ENCODE peak calls at places on chromosomes 16 and 17, in four cellular contexts. X is HepG2, Z is GM12878, A is K562. Y is an unnamed sample.

GRCh38 chr16:74603848-74604247 is 3.1 kb downstream of the GLG1 start:
- DNase-seq in X (peak; percentile 33), Z (no peak), A (no peak), Y (no peak)

GRCh38 chr16:2838928-2839327 is 8.8 kb downstream of the ZG16B start:
- DNase-seq in A (peak; percentile 80), Z (no peak), X (peak; percentile 72), Y (peak; percentile 75)

GRCh38 chr16:20675488-20676267 is 21.8 kb downstream of the ACSM1 start:
- DNase-seq in Z (peak; percentile 38), X (peak; percentile 64), A (peak; percentile 64), Y (no peak)

GRCh38 chr16:73432794-73433455 is 385.0 kb upstream of the ZFHX3 start:
- DNase-seq in X (no peak), A (no peak), Z (no peak), Y (no peak)

GRCh38 chr17:57946798-57947358 is 8.3 kb downstream of the CUEDC1 start:
- DNase-seq in A (peak; percentile 46), X (peak; percentile 80), Z (peak; percentile 73), Y (no peak)

GRCh38 chr17:3973498-3974137 is 9.4 kb upstream of the ATP2A3 start:
- DNase-seq in X (no peak), A (no peak), Z (no peak), Y (no peak)

GRCh38 chr16:27426423-27427408 is 24.7 kb downstream of the IL21R start:
- DNase-seq in Z (peak; percentile 93), X (peak; percentile 60), A (peak; percentile 54), Y (peak; percentile 51)

GRCh38 chr16:87602821-87603683 is 744 bp downstream of the JPH3 start:
- DNase-seq in Z (no peak), A (no peak), X (no peak), Y (peak; percentile 60)

GRCh38 chr17:16453493-16453851 is 38.1 kb downstream of the TRPV2 start:
- DNase-seq in Z (no peak), X (no peak), A (no peak), Y (no peak)

GRCh38 chr17:32116937-32117336 is 25.4 kb upstream of the RHOT1 start:
- DNase-seq in Z (no peak), X (no peak), A (no peak), Y (no peak)

GRCh38 chr16:81716478-81717210 is 62.4 kb upstream of the PLCG2 start:
- DNase-seq in Z (peak; percentile 82), X (no peak), A (no peak), Y (no peak)

GRCh38 chr16:56801762-56802161 is 63.2 kb upstream of the SLC12A3 start:
- DNase-seq in A (no peak), Z (no peak), X (no peak), Y (no peak)

GRCh38 chr17:45088741-45089140 is 27.6 kb downstream of the NMT1 start:
- DNase-seq in Z (no peak), A (no peak), X (no peak), Y (no peak)
- TF ChIP-seq TARDBP in Z (no peak), A (no peak), X (no peak), Y (no peak)

GRCh38 chr17:45904886-45905285 is 10.5 kb downstream of the MAPT start:
- DNase-seq in Z (no peak), X (no peak), A (no peak), Y (no peak)

GRCh38 chr17:45905812-45906211 is 11.5 kb downstream of the MAPT start:
- DNase-seq in Z (no peak), A (no peak), X (no peak), Y (no peak)

GRCh38 chr17:45900723-45901415 is 6.5 kb downstream of the MAPT start:
- DNase-seq in X (no peak), Z (no peak), A (no peak), Y (no peak)

GRCh38 chr17:45900136-45900535 is 5.8 kb downstream of the MAPT start:
- DNase-seq in Z (no peak), A (no peak), X (no peak), Y (no peak)

GRCh38 chr17:45902892-45903346 is 8.6 kb downstream of the MAPT start:
- DNase-seq in A (peak; percentile 58), Z (no peak), X (peak; percentile 68), Y (no peak)
- TF ChIP-seq FOXM1 in A (no peak), Z (no peak), X (no peak), Y (no peak)

DNA sequence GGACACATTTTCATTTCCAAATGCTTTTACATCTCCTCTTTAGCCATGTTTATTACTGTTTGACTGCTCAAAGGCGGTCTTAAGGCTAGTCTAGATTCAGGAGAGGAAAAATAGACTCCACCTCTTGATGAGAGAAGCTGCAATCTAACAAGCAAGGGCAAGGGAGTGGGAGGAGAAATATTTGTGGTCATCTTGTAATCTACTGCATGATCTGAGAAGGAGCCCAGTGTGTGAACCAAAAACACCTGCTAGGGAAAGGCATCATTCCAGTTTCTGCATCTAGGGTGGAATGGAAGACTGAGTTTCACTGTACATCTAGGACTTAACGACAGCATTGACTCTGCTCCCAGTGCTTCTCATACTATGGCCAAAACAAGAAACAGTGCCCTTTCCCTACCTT is 232.2 kb upstream of the HS3ST3A1 start:
- DNase-seq in A (no peak), X (no peak), Z (no peak), Y (no peak)
- TF ChIP-seq TARDBP in A (no peak), X (no peak), Z (no peak), Y (no peak)

GRCh38 chr16:48352648-48353347 is 32.4 kb downstream of the SIAH1 start:
- DNase-seq in Z (no peak), A (no peak), X (no peak), Y (no peak)

GRCh38 chr16:48356633-48357376 is 28.4 kb downstream of the SIAH1 start:
- DNase-seq in A (no peak), Z (no peak), X (no peak), Y (no peak)

GRCh38 chr16:48350716-48351115 is 34.5 kb downstream of the SIAH1 start:
- DNase-seq in Z (no peak), A (no peak), X (no peak), Y (no peak)

GRCh38 chr16:48354877-48355585 is 30.2 kb downstream of the SIAH1 start:
- DNase-seq in Z (no peak), X (no peak), A (no peak), Y (no peak)

DNA sequence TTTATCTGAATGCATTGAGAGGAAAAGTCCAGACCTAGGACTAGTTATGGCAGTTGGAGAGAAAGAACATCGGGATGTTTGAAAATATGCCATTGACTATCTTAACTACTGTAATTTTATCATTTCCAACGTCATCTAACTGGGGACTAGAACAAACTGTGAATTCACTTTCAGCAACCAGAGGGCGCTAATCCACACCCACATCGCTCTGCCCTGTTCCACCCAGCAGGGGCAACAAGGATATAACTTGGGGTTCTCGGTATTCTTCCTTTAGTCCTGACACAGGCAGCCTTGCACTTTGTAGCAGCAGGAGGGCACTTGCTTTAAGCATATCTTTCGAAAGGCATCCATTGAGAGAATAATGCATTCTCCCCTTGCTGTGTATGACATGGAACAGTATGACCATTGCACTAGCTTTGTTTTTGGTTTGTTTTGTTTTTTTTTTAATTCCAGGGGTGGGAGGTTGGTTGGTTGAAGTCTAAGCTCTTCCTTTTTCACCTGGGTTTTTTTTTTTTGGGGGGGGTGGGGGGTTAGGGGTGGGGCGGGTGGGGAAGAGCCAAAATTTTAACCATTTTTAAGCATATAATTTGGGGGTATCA is 31.5 kb downstream of the SIAH1 start:
- DNase-seq in Z (peak; percentile 37), A (peak; percentile 83), X (peak; percentile 78), Y (peak; percentile 74)
- TF ChIP-seq FOXM1 in Z (no peak), A (no peak), X (no peak), Y (no peak)

GRCh38 chr16:68458551-68458950 is 10.2 kb upstream of the SMPD3 start:
- DNase-seq in X (no peak), A (no peak), Z (no peak), Y (no peak)
- TF ChIP-seq TARDBP in X (no peak), A (no peak), Z (no peak), Y (no peak)

DNA sequence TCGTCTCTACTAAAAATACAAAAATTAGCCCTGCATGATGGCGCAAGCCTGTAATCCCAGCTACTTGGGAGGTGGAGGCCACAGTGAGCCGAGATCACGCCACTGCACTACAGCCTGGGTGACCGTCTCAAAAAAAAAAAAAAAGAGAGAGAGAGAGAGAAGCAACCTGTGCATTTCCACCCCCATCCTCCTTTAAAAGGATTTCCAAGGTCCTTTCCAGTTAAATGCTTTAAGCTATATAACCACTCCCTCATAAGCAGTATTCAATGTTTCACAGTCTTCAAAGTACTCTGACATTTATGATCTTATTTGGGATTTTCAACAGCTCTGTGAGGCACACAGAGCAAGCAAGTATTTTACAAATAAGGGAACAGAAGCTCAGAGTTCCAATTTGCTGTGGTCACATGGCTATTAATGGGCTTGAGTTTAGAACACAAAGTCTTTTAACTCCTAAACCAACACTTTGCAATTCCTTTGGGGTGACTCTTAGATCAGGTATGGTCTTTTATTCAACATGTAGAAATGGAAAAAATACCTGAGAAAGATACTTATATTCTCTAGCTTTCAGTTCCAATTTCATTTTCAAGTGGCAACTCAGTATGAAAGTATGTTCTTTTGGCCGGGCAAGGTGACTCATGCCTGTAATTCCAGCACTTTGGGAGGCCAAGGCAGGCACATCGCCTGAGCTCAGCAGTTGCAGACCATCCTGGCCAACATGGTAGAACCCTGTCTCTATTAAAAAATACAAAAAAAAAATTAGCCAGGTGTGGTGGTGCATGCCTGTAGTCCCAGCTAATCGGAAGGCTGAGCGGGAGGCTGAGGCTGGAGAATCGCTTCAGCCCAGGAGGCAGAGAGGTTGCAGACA is 31.3 kb downstream of the SPOP start:
- DNase-seq in X (peak; percentile 23), Z (peak; percentile 45), A (no peak), Y (no peak)
- TF ChIP-seq FOXM1 in X (no peak), Z (no peak), A (no peak), Y (no peak)